ENCODE peak calls at places on chromosomes 12 and 14, in ten cellular contexts. Y is MM.1S, U is cardiac fibroblast, K is adrenal gland, E is Peyer's patch, Q is WTC11, D is progenitor cell of endocrine pancreas, S is heart right ventricle, V is A549, F is tibial nerve. B is an unnamed sample.

GRCh38 chr14:100471451-100472093 is 115.6 kb downstream of the BEGAIN start:
- DNase-seq in Q (no peak), D (no peak), V (no peak), Y (no peak), U (no peak), S (no peak), F (no peak), K (peak), E (no peak), B (no peak)

GRCh38 chr12:93982847-93983315 is 165.5 kb upstream of the PLXNC1 start:
- DNase-seq in Y (no peak), S (no peak), Q (no peak), K (no peak), V (peak), E (no peak), U (peak), D (no peak), F (no peak), B (no peak)

GRCh38 chr14:22864979-22865378 is 6.6 kb upstream of the LRP10 start:
- DNase-seq in K (no peak), U (no peak), F (no peak), D (no peak), S (no peak), E (no peak), Y (no peak), Q (no peak), V (no peak), B (no peak)

GRCh38 chr12:12902036-12902435 is 10.7 kb downstream of the GPRC5A start:
- DNase-seq in D (no peak), V (no peak), S (no peak), U (peak), K (peak), E (no peak), Q (no peak), F (no peak), Y (no peak), B (no peak)

GRCh38 chr14:50828738-50829471 is 2.1 kb downstream of the NIN start:
- DNase-seq in V (no peak), E (no peak), U (no peak), Y (no peak), K (no peak), D (no peak), Q (no peak), F (no peak), S (no peak), B (no peak)

GRCh38 chr12:113759135-113759534 is 207.0 kb downstream of the RBM19 start:
- DNase-seq in Y (no peak), S (no peak), D (no peak), V (no peak), K (no peak), U (no peak), E (no peak), Q (no peak), F (no peak), B (no peak)

GRCh38 chr14:89920041-89920440 is 34.5 kb downstream of the EFCAB11 start:
- DNase-seq in E (no peak), Q (no peak), Y (no peak), U (no peak), F (no peak), V (no peak), K (no peak), D (no peak), S (no peak), B (no peak)

GRCh38 chr12:125193798-125194562 is 128.7 kb downstream of the AACS start:
- DNase-seq in U (peak), S (no peak), F (no peak), D (no peak), E (no peak), Q (peak), Y (no peak), K (no peak), V (peak), B (no peak)

GRCh38 chr12:82225871-82226270 is 132.3 kb downstream of the CCDC59 start:
- DNase-seq in Q (no peak), K (no peak), U (no peak), Y (no peak), V (no peak), S (no peak), D (no peak), E (no peak), F (no peak), B (no peak)

GRCh38 chr14:51188566-51189185 is 51.4 kb upstream of the TMX1 start:
- DNase-seq in Q (no peak), K (no peak), Y (no peak), D (no peak), E (no peak), U (peak), V (no peak), F (no peak), S (no peak), B (no peak)

GRCh38 chr14:35653045-35653444 is 119.1 kb downstream of the INSM2 start:
- DNase-seq in S (no peak), K (no peak), Q (no peak), V (no peak), U (no peak), E (no peak), Y (no peak), F (no peak), D (no peak), B (no peak)

GRCh38 chr12:3896851-3897351 is 23.7 kb upstream of the PARP11 start:
- DNase-seq in K (peak), U (peak), D (no peak), V (no peak), Y (no peak), E (no peak), Q (no peak), F (no peak), S (peak), B (peak)

GRCh38 chr12:109258201-109258600 is 50.9 kb downstream of the FOXN4 start:
- DNase-seq in U (no peak), V (no peak), D (no peak), F (no peak), Y (no peak), E (no peak), Q (no peak), K (no peak), S (no peak), B (no peak)

GRCh38 chr14:76779221-76780057 is 18.2 kb downstream of the VASH1 start:
- DNase-seq in S (no peak), D (no peak), Q (no peak), F (no peak), E (no peak), U (no peak), K (no peak), Y (no peak), V (no peak), B (no peak)

GRCh38 chr12:65362231-65362630 is 83.7 kb downstream of the MSRB3 start:
- DNase-seq in K (no peak), U (peak), S (no peak), Q (no peak), F (no peak), V (no peak), E (no peak), D (no peak), Y (no peak), B (no peak)

GRCh38 chr12:76559277-76560082 is at the start of gene OSBPL8:
- DNase-seq in S (peak), V (peak), D (peak), K (peak), E (peak), Q (peak), U (peak), F (peak), Y (peak), B (peak)
- TF ChIP-seq CTCF in S (no peak), V (peak), D (peak), K (peak), E (peak), Q (no peak), U (no peak), F (peak), Y (peak), B (peak)

GRCh38 chr12:131756441-131756840 is 45.6 kb downstream of the SFSWAP start:
- DNase-seq in Q (no peak), U (no peak), Y (no peak), D (no peak), S (no peak), K (no peak), V (no peak), F (no peak), E (no peak), B (no peak)

GRCh38 chr12:131757111-131757510 is 46.2 kb downstream of the SFSWAP start:
- DNase-seq in D (no peak), E (no peak), U (no peak), Q (no peak), K (no peak), V (no peak), F (no peak), Y (no peak), S (no peak), B (no peak)

GRCh38 chr12:131753757-131754156 is 42.9 kb downstream of the SFSWAP start:
- DNase-seq in K (no peak), Q (no peak), Y (no peak), V (no peak), F (no peak), S (no peak), D (no peak), E (no peak), U (no peak), B (no peak)

GRCh38 chr12:131754184-131754583 is 43.3 kb downstream of the SFSWAP start:
- DNase-seq in Q (no peak), Y (no peak), K (no peak), E (no peak), V (no peak), U (no peak), S (no peak), F (no peak), D (no peak), B (no peak)

DNA sequence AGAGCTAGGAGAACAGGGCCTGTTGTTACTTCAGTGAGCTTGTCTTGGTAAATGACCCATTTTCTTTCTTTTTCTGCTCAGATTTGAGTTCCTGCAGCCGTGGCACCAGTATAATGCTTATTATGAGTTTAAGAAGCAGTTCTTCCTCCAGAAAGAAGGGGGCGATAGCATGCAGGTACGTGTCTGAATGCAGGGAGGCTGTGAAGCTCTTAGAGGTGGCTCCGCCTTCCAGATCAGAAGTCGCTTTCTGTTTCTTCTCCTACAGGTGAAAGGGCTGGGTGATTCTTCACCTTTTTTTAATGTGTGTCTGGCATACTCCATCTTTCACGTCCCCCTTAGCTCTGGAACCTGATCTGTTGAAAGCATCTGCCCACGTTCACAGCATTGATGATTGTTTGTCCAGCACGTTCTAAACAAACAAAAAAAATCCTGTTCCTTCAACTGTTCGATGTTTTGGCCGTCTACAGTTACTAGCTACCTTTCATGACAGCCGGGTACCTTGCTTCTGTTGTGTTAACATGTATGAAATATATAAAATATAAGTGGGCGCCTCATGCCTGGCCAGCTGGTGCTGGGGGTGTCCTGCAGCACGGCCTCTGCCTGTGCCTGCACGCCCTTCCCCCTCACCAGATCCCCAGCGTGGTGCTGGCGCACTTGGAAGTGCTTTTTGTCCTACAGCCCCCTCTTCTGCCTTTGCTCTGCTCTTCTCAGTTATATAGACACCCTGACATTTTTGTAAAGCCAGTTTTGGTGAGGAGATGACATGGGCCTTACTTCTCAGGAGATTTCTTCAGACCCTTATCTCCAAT is 44.6 kb downstream of the SFSWAP start:
- DNase-seq in U (peak), V (peak), D (no peak), F (no peak), Q (peak), K (no peak), Y (no peak), S (no peak), E (no peak), B (no peak)
- TF ChIP-seq CTCF in U (peak), V (no peak), D (peak), F (no peak), Q (peak), K (no peak), Y (peak), S (peak), E (no peak), B (no peak)

GRCh38 chr14:101600891-101601602 is 39.8 kb downstream of the DIO3 start:
- DNase-seq in Y (no peak), K (no peak), E (no peak), S (no peak), F (no peak), U (no peak), Q (no peak), D (no peak), V (no peak), B (no peak)

GRCh38 chr14:101602466-101602840 is 41.2 kb downstream of the DIO3 start:
- DNase-seq in Q (no peak), S (no peak), K (no peak), V (no peak), F (no peak), E (no peak), D (no peak), Y (no peak), U (no peak), B (no peak)

GRCh38 chr14:101603096-101603495 is 41.8 kb downstream of the DIO3 start:
- DNase-seq in S (no peak), U (no peak), V (no peak), E (no peak), D (no peak), Q (no peak), F (no peak), Y (no peak), K (no peak), B (no peak)

GRCh38 chr14:101600336-101600890 is 39.1 kb downstream of the DIO3 start:
- DNase-seq in Y (no peak), K (no peak), S (no peak), V (no peak), D (no peak), E (no peak), U (no peak), Q (no peak), F (no peak), B (no peak)

DNA sequence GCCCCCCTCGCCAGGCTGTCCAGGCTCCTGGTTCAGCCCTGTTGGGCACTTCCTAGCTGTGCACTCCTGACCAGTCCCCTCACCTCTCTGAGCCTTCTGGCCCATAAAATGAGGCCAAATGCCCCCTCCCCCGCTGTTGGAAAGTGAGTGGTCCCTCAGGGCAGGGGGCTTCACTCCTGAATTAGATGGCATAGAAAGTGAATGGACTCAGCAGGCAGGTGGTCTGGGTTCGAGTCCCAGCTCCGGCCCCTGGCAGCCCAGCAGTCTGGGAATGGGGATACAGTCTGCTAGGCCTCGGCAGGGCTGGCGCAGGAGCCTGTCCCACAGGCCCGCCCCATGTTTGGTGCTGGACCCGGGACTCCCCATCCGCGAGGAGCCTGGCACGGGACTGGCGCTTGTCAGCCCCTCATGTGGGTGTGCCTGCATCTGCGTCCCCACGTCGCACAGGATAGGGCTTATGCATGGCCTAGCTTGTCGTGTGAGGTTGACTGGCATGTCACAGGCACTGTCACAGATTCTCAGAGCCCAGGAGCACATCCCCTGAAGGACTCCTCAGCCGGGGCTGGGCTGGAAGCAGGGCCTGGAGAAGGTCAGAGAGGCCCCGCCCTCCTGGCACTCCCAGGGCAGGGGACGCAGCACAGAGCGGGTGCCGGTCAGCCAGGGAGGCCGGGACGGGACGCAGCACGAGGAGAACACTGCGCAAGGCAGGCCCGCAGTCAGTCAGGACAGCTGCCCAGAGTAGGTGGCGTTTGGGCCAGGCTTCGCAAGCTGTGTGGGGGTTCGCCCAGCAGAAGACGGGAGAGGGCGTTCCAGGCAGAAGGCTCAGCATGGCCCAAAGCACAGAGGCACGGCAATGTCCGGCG is 40.5 kb downstream of the DIO3 start:
- DNase-seq in U (no peak), Q (no peak), D (no peak), Y (no peak), S (no peak), V (no peak), E (no peak), F (no peak), K (no peak), B (peak)
- TF ChIP-seq CTCF in U (no peak), Q (no peak), D (no peak), Y (no peak), S (no peak), V (no peak), E (no peak), F (no peak), K (no peak), B (no peak)

DNA sequence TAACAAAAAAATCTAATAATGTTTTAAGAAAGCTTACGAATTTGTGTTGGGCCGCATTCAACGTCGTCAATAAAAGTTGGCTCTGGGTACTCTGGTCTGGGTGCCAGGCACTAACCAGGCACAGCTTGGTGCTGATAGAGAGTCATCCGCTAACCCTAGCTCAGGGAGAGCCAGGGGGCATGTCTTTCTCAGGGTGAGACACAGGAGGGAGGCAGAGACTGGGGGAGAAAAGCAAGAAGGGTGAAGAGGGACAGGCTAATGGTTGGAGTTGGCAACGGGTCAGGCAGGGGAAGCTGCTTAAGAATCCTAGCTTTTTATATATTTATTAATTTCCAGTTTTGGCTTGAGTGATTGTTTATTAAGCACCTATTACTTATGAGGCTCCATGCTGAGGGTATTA is 105.0 kb downstream of the CMKLR1 start:
- DNase-seq in S (peak), U (no peak), V (no peak), K (no peak), E (no peak), Y (no peak), F (no peak), D (no peak), Q (no peak), B (no peak)
- TF ChIP-seq CTCF in S (peak), U (no peak), V (no peak), K (peak), E (no peak), Y (no peak), F (peak), D (no peak), Q (no peak), B (peak)

GRCh38 chr14:69260246-69260978 is 454 bp downstream of the GALNT16 start:
- DNase-seq in V (peak), S (no peak), Q (peak), U (peak), Y (no peak), E (no peak), F (no peak), K (no peak), D (peak), B (no peak)

GRCh38 chr14:69261761-69262331 is 1.9 kb downstream of the GALNT16 start:
- DNase-seq in E (no peak), Q (no peak), D (no peak), V (peak), S (peak), K (no peak), Y (no peak), F (no peak), U (peak), B (no peak)

GRCh38 chr14:69259176-69259530 is 805 bp upstream of the GALNT16 start:
- DNase-seq in Y (no peak), D (no peak), K (no peak), E (no peak), V (no peak), Q (no peak), S (no peak), U (no peak), F (no peak), B (no peak)

GRCh38 chr14:69260979-69261605 is 1.1 kb downstream of the GALNT16 start:
- DNase-seq in K (peak), E (no peak), D (peak), S (no peak), V (peak), Y (peak), F (no peak), U (no peak), Q (peak), B (no peak)

DNA sequence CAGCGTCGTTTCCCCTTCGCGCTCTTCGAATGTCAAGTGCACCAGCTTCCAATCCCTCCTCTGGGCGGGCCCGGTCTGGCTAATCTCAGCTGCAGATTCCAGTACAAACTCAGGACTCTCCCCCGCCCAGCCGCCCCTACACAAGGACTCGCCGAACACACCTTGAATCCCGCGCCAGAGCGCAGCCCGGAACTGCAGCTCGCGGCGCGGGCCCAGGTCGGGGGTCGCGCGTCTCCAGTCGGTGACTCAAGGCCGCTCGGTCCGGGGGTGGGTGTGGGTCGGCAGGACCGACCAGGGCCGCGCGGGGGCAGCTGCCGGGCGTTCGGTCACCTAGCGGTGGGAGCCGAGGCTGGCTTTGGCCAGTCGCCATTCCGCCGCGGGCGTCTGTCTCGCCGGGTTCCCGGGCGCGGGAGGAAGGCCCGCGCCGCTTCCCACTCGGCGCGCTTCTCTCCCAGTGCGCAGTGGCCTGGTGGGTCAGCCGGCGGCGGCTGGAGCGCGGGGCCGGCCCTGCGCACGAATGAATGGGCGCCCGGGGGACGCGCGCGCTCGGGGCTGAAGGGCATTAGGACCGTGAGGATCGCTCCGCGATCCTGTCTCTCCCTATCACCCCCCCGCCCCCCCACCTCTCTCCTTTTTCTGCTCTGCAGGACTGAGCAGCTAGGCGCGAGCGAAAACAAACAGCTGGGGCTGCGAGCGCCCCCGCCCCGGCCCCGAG is at the start of gene GALNT16:
- DNase-seq in D (peak), Q (peak), K (peak), F (no peak), Y (no peak), V (peak), U (peak), S (peak), E (no peak), B (no peak)
- TF ChIP-seq CTCF in D (peak), Q (no peak), K (peak), F (peak), Y (no peak), V (peak), U (no peak), S (peak), E (peak), B (no peak)